ENCODE peak calls at places on chromosomes 4 and X, in seven cellular contexts. G is transverse colon; I is BE2C; S is LNCaP clone FGC; F is CD8-positive, alpha-beta T cell; X is psoas muscle; J is NB4. E is an unnamed sample.

GRCh38 chr4:177855543-177856197 is 413.4 kb upstream of the AGA start:
- DNase-seq in I (no peak), F (no peak), X (no peak), G (no peak), J (no peak), S (no peak), E (no peak)

GRCh38 chrX:30935985-30936384 is 46.9 kb upstream of the TAB3 start:
- DNase-seq in F (no peak), S (peak), G (peak), X (no peak), I (peak), J (peak), E (peak)

GRCh38 chr4:101349346-101350064 is 2.2 kb upstream of the PPP3CA start:
- DNase-seq in S (peak), G (peak), J (no peak), F (no peak), X (peak), I (peak), E (no peak)

GRCh38 chrX:2150722-2151121 is 350.1 kb downstream of the DHRSX start:
- DNase-seq in I (no peak), X (no peak), J (no peak), G (no peak), F (no peak), S (no peak), E (no peak)

GRCh38 chrX:151513472-151513871 is 50.0 kb upstream of the PASD1 start:
- DNase-seq in I (no peak), X (no peak), J (no peak), G (no peak), F (no peak), S (no peak), E (no peak)

GRCh38 chrX:33906971-33907370 is 225.1 kb downstream of the FAM47A start:
- DNase-seq in J (no peak), X (no peak), S (no peak), F (no peak), I (no peak), G (no peak), E (no peak)

GRCh38 chr4:189940178-189941004 is at the start of gene FRG1:
- DNase-seq in G (peak), X (peak), I (peak), S (peak), J (peak), F (peak), E (peak)

GRCh38 chr4:54505362-54505761 is 152.4 kb upstream of the KIT start:
- DNase-seq in G (no peak), X (no peak), I (no peak), S (no peak), F (no peak), J (no peak), E (no peak)

GRCh38 chr4:121479801-121480200 is 99.0 kb upstream of the QRFPR start:
- DNase-seq in F (no peak), G (no peak), X (no peak), I (no peak), S (no peak), J (no peak), E (no peak)

GRCh38 chr4:1210241-1210841 is 38.0 kb upstream of the SPON2 start:
- DNase-seq in S (no peak), X (peak), J (no peak), F (peak), I (peak), G (peak), E (no peak)

GRCh38 chrX:133314297-133314696 is 96.1 kb upstream of the TFDP3 start:
- DNase-seq in X (no peak), S (no peak), G (no peak), I (no peak), J (no peak), F (no peak), E (no peak)

GRCh38 chrX:7270018-7270417 is 122.1 kb upstream of the PUDP start:
- DNase-seq in J (peak), G (no peak), S (no peak), I (no peak), F (no peak), X (no peak), E (no peak)

GRCh38 chr4:5374577-5374976 is 323.3 kb downstream of the STK32B start:
- DNase-seq in I (no peak), X (no peak), S (no peak), G (no peak), J (no peak), F (no peak), E (no peak)

GRCh38 chr4:5381981-5382441 is 326.3 kb downstream of the EVC2 start:
- DNase-seq in S (no peak), F (no peak), I (no peak), G (no peak), J (no peak), X (no peak), E (no peak)

GRCh38 chr4:5374994-5375393 is 323.7 kb downstream of the STK32B start:
- DNase-seq in S (no peak), F (no peak), X (no peak), J (no peak), I (no peak), G (no peak), E (no peak)

GRCh38 chr4:5376015-5376414 is 324.7 kb downstream of the STK32B start:
- DNase-seq in S (no peak), I (no peak), X (no peak), G (no peak), F (no peak), J (no peak), E (no peak)

GRCh38 chr4:5378002-5378401 is 326.7 kb downstream of the STK32B start:
- DNase-seq in G (no peak), F (no peak), J (peak), S (no peak), I (peak), X (no peak), E (no peak)
- TF ChIP-seq CTCF in G (no peak), F (no peak), J (peak), S (peak), I (peak), X (no peak), E (no peak)

DNA sequence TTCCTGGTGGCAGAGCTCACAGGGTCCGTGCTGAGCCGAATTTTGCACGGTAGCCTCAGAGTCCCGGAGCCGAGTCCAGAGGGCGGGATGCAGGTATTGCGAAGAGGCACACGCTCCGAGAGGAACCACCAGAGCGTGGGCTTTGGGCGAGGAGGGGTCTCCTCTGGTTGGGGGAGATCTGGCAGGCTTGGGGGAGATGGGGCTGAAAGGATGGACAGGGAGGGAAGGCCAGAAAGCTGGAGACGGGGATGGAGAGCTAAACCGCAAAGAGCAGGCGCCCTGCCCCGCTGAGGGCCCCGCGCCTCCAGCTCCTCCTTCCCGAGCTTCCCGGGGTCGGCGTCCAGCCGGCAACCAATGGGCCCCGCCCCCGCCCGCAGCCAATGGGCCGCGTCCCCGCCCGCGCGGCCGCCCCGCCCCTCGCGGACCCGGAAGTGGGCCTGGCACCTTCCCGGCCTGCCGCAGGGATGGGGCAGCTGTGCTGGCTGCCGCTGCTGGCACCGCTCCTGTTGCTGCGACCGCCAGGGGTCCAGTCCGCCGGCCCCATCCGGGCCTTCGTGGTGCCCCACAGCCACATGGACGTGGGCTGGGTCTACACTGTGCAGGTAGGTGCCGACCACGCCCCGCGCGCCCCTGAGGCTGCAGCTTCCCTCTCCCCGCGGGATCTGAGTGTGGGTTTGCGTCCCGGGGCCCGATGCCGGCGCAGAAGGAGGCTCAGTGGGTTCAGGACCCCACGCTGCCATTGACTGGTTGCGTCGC is at the start of gene MAN2B2:
- DNase-seq in S (peak), I (peak), F (peak), J (peak), X (peak), G (peak), E (peak)
- TF ChIP-seq CTCF in S (no peak), I (peak), F (no peak), J (peak), X (no peak), G (no peak), E (peak)

DNA sequence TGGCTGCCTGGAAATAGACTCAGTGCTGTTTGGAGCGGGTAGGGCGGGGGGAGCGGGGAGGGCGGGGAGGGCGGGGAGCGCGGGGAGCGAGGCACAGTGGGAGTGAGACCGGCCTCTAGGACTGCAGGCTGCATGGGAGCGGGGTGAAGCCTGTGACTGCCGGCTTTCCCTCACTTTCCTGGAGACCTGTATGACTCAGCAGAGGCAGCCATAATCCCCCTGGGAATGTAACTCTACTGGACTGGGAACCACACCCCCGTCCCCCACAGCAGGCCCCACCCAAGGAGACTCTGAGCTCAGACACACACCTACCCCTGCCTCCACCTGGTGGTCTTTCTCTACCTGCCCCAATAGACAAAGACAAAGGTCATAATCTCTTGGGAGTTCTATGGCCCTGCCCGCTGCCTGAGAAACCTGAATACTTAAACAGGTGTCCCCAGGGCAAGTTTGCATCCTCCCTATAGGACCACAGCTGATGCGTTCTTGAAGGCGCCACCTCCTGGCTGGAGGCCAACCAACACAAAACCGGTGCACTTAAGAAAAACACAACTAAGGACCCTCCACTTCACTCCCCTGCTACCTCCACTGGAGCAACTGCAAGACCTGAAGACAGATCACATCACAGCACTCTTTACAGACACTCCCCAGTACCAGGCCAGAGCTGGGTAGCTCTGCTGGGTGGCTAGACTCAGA is 18.0 kb downstream of the HDAC8 start:
- DNase-seq in X (no peak), I (peak), F (no peak), G (no peak), S (no peak), J (no peak), E (peak)
- TF ChIP-seq CTCF in X (no peak), I (peak), F (no peak), G (no peak), S (no peak), J (peak), E (peak)

DNA sequence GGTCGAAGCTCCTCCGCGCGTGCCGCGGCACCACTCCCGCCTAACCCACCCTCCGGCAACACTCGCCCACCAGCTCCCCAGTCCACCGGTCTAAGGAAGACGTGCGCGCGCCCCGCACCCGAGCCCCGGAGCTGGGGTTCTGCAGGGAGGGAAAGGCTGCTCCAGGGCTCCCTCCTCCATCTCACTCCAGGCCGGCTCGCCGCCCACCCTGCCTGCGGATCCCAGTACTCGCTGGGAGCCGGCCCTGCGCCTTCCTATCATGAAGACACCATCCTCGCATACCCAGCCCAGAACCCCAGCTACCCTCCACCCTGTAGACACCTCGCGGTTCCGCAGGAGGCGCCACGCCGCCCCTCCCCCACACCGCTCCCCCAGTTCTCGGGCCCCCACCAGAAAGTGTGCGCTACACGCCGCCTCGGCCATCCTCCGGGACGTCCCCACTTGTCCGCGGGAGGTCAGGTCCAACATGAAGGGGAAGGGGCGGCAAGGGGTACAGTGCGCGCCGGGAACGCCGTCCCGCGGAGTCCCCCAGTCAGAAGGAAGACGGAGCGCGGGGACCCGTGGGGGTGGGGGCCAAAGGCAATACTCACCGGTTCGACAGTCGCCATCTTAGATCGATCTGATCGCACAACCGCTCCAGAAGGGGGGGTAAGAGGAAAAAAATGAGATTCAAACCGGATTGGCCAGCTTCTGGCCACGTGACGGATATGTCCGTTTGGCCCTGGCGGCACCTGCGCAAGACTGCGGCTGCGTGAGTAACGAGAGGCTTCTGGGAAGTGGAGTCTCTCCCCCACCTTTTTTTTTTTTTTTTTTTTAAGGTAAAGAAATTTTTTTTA is at the start of gene EIF4E:
- DNase-seq in I (peak), X (peak), G (peak), J (peak), F (peak), S (peak), E (peak)
- TF ChIP-seq CTCF in I (peak), X (no peak), G (peak), J (no peak), F (peak), S (peak), E (no peak)

DNA sequence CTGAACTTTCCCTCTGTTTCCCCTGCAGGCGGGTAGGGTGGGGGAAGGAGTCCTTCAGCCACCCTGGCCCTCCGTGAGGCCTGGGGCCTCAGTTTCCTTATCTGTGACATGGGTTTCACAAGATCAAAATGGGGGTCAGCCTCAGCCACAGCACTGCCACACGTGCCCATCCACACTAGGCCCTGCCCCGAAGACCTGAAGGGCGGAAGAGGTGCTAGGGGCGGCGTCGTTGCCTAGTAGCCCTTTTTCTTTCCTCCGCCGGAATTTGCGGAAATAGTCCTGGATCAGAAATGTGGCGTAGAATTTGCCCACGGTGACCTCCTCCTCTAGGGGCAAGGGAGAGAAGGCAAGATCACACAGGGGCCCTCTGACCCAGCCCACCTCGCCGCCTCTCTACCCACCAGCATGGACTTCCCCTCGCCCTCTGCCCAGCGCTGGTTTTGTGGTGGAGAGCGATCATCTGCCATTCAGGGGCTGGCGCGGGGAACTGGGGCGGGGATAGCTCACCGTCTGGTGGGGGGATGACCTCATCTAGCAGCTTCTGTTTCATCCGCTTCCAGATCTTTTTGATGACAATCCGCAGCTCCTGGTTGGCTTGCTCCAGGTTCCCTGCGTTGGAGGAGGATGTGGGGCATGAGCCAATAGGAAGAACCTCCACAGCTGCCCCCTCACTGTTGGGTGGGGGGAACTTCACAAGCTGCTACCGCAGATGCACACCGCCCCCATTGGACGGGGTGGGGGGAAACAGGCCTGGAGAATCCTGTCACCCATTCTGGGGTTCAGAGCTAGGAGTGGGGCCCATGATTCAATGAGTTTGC is 9.7 kb upstream of the SYP start:
- DNase-seq in X (no peak), J (peak), F (peak), I (peak), S (no peak), G (no peak), E (no peak)
- TF ChIP-seq CTCF in X (no peak), J (no peak), F (no peak), I (peak), S (no peak), G (no peak), E (no peak)

GRCh38 chr4:67668315-67668714 is 32.6 kb downstream of the UBA6 start:
- DNase-seq in F (no peak), I (no peak), J (no peak), G (no peak), X (no peak), S (no peak), E (no peak)

GRCh38 chr4:67678612-67679011 is 22.3 kb downstream of the UBA6 start:
- DNase-seq in S (no peak), I (no peak), G (no peak), X (no peak), F (no peak), J (no peak), E (no peak)

DNA sequence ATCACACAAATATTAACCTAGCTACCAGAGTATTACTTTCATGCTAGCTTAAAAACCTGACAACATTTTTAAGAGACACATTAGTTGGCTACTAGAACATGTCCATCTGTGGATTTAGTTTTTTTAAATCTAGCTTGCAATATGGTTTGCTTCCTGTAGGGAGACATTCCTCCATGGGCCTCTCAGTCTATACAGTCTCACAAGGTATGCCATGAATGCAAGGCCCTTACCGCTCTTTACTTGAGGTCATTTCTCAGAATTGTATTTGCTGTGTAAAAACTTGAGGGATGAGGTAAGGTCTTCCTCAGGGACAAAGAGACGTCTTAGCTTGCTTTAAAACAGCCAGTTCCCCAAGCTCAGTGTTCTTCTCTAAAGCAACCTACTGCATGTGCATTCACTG is 26.9 kb downstream of the UBA6 start:
- DNase-seq in X (no peak), S (no peak), J (peak), F (no peak), I (no peak), G (no peak), E (no peak)
- TF ChIP-seq CTCF in X (no peak), S (no peak), J (no peak), F (no peak), I (peak), G (no peak), E (peak)

DNA sequence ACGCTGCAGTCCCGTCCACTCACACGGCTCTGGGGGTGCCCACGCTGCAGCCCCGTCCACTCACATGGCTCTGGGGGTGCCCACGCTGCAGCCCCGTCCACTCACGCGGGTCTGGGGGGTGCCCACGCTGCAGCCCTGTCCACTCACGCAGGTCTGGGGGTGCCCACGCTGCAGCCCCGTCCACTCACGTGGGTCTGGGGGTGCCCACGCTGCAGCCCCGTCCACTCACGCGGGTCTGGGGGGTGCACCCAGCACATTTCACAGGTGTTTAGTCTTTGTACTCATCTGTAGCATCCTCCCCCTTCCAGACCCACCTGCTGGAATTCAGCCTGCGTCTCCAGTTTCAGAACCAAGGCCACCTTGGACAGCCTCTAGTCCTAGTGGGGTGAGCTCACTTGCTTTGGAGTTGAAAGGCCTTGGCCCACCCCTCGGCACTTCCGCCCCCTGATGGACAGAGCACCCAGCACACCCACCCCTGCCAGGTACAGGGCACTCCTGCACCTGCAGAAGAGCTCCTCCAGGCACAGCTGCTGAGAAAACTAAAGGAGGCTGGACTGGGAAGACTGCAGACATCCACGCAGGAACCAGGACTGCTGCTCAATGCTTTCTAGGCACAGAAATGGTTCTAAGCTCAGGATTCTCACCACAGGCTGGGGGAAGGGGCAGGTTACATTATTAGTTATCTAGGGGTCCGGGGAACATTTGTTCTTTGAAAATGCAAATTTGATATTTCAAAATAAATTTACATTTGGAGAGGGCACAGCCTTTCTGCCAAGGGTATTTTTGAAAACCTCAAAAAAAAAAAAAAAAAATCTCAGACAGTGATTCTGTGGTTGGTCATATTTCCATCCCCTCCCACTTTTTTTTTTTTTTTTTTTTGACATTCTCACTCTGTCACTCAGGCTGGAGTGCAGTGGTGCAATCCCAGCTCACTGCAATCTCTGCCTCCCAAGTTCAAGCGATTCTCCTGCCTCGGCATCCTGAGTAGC is 72.8 kb downstream of the ABLIM2 start:
- DNase-seq in G (no peak), S (no peak), I (no peak), X (peak), F (no peak), J (no peak), E (no peak)
- TF ChIP-seq CTCF in G (no peak), S (no peak), I (peak), X (no peak), F (no peak), J (peak), E (no peak)

E was measured in endothelial cell.